ENCODE peak calls at places on chromosomes 5 and 9, in nine cellular contexts. J is cardiac muscle cell; N is GM23338; I is fibroblast of lung; Y is Karpas-422; M is RWPE1; Z is CD8-positive, alpha-beta T cell; P is PC-3; D is caudate nucleus. R is an unnamed sample.

GRCh38 chr9:126965541-126966428 is 51.2 kb downstream of the RALGPS1 start:
- DNase-seq in J (peak), N (peak), I (peak), Y (peak), M (peak), Z (peak), P (peak), D (no peak), R (peak)

GRCh38 chr5:118984602-118985001 is 3.7 kb downstream of the DTWD2 start:
- DNase-seq in J (peak), N (no peak), I (peak), Y (no peak), M (peak), Z (no peak), P (peak), D (no peak), R (no peak)

GRCh38 chr9:31272456-31273295 is 1111.8 kb upstream of the ACO1 start:
- DNase-seq in J (no peak), N (no peak), I (no peak), Y (no peak), M (peak), Z (no peak), P (peak), D (peak), R (peak)

GRCh38 chr5:180169246-180170110 is 39.5 kb downstream of the RASGEF1C start:
- DNase-seq in J (no peak), N (no peak), I (no peak), Y (no peak), M (no peak), Z (no peak), P (no peak), D (no peak), R (no peak)

GRCh38 chr5:14742427-14743010 is 78.0 kb downstream of the OTULIN start:
- DNase-seq in J (no peak), N (no peak), I (no peak), Y (no peak), M (no peak), Z (no peak), P (no peak), D (no peak), R (no peak)

GRCh38 chr9:134326754-134327526 is 685 bp downstream of the RXRA start:
- DNase-seq in J (peak), N (peak), I (peak), Y (no peak), M (peak), Z (no peak), P (peak), D (no peak), R (peak)

GRCh38 chr5:150778103-150778516 is 447 bp upstream of the SMIM3 start:
- DNase-seq in J (peak), N (peak), I (no peak), Y (no peak), M (no peak), Z (no peak), P (peak), D (no peak), R (peak)

GRCh38 chr5:56490971-56491468 is 257.9 kb upstream of the ANKRD55 start:
- DNase-seq in J (peak), N (no peak), I (no peak), Y (no peak), M (peak), Z (no peak), P (peak), D (no peak), R (no peak)

GRCh38 chr9:99185904-99186303 is 35.8 kb downstream of the ALG2 start:
- DNase-seq in J (no peak), N (no peak), I (no peak), Y (no peak), M (no peak), Z (no peak), P (no peak), D (no peak), R (no peak)

DNA sequence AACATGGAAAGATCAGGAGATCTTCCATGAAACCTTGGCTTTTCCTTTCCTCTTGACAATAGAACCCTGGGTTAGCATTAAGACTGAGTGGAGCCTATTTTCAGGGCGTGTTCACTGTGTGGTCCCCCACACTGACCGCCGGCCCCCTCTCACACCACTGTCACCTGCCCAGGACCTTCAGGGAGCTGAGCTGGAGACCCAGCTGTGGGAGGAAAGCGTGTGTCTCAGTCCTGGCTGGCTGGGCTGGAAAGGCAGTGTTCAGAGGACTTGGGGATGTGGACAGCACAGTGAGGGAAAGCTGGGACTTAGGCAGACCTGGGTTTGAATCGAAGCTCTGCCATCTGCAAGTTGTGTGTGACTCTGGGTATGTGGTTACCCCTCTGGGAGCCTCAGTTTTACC is 268.1 kb downstream of the NSG2 start:
- DNase-seq in J (no peak), N (no peak), I (no peak), Y (no peak), M (no peak), Z (peak), P (no peak), D (no peak), R (no peak)
- H3K27ac ChIP-seq in J (no peak), N (no peak), I (no peak), Y (no peak), M (no peak), Z (no peak), P (no peak), D (no peak), R (no peak)

GRCh38 chr5:4230531-4230904 is 634.9 kb downstream of the IRX1 start:
- DNase-seq in J (no peak), N (peak), I (no peak), Y (no peak), M (no peak), Z (no peak), P (no peak), D (peak), R (no peak)

GRCh38 chr5:4229414-4229813 is 633.8 kb downstream of the IRX1 start:
- DNase-seq in J (no peak), N (no peak), I (no peak), Y (no peak), M (no peak), Z (no peak), P (no peak), D (no peak), R (no peak)

GRCh38 chr5:4232084-4232483 is 636.5 kb downstream of the IRX1 start:
- DNase-seq in J (no peak), N (no peak), I (no peak), Y (no peak), M (no peak), Z (no peak), P (no peak), D (no peak), R (no peak)

GRCh38 chr5:4229866-4230265 is 634.2 kb downstream of the IRX1 start:
- DNase-seq in J (no peak), N (no peak), I (no peak), Y (no peak), M (no peak), Z (no peak), P (no peak), D (no peak), R (no peak)

DNA sequence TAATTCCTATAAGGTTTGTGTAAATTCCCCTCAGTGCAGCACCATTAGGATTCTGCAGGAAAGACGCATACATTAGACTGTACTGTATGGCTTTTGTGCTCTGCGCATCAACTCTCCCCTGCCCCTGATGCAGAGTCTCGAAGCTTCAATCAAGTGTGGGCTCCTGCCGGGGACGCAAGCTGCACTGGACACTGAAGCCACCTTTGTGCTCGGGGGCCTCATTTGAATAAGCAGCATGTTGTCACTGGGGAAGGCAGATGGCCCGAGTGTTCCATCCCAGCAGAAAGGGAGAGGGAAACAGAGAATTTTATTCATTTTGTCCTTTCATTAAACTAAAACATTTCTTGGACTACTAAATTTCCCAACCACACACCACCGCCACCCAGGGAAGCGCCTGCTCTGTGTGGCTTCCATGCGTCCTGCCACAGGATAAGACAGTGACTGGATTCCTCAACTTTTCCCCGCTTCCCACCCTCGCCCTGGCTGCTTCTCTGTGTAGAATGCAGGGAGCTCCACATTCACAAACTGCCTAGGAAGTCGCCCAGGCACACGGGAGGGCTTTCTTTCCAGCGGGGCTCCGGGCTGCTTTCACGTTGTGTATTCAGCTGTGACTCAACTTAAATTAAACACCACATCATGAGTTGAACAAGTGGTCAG is 635.4 kb downstream of the IRX1 start:
- DNase-seq in J (no peak), N (peak), I (no peak), Y (no peak), M (no peak), Z (no peak), P (no peak), D (peak), R (no peak)
- H3K27ac ChIP-seq in J (no peak), N (no peak), I (no peak), Y (no peak), M (no peak), Z (no peak), P (no peak), D (no peak), R (no peak)

DNA sequence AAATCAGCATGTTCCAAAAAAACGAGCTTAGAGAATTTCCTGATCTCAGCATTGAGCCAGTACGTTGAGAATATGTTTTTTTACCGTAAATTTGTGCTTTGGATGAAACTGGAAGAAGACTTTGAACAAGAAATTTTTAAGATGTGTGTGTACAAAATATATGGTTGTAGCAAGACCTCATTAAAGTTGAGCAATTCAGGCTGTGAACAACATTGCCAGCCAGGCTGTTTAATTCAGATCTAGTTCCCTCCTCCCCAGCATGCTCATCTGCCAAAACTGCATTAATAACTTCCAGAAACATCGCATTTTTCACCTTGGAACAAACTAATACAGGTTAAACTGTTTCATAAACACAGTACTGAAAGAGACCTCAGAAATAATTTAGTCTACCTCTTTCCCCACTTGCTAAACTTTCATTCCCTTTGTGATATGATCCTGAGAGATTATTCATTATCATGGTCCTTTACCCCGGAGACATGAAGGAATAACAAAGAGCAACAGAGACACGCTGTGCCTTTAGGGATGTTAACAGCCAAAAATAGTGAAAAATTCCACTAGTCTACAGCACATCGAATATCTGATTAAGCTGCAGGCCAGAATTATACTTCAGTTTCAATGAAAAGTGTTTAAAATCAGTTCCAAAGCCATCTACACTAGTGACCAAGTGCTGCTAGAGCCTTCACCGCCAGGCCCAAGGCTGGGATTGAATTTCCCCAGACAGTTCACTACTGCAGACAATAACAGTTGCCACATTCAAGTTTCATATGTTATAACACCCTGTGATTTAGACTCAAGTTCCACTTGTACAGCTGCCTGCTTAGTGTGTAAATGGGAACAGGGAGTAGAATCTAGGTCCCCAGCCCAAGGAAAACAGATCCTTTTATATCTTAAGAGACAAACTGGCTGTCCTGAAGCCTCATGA is 89.6 kb downstream of the EFNA5 start:
- DNase-seq in J (peak), N (no peak), I (peak), Y (no peak), M (no peak), Z (no peak), P (no peak), D (no peak), R (no peak)
- H3K27ac ChIP-seq in J (no peak), N (no peak), I (no peak), Y (no peak), M (no peak), Z (no peak), P (no peak), D (peak), R (no peak)

GRCh38 chr9:107868166-107868565 is 378.6 kb upstream of the KLF4 start:
- DNase-seq in J (no peak), N (no peak), I (no peak), Y (peak), M (no peak), Z (no peak), P (no peak), D (no peak), R (no peak)

GRCh38 chr9:107870927-107871720 is 381.6 kb upstream of the KLF4 start:
- DNase-seq in J (no peak), N (no peak), I (no peak), Y (no peak), M (no peak), Z (no peak), P (peak), D (no peak), R (no peak)

GRCh38 chr9:107872457-107873192 is 383.1 kb upstream of the KLF4 start:
- DNase-seq in J (no peak), N (peak), I (no peak), Y (no peak), M (no peak), Z (no peak), P (no peak), D (no peak), R (no peak)

GRCh38 chr9:107869111-107869510 is 379.5 kb upstream of the KLF4 start:
- DNase-seq in J (no peak), N (no peak), I (no peak), Y (no peak), M (no peak), Z (no peak), P (no peak), D (no peak), R (no peak)

GRCh38 chr9:107870221-107870620 is 380.7 kb upstream of the KLF4 start:
- DNase-seq in J (no peak), N (no peak), I (no peak), Y (no peak), M (no peak), Z (no peak), P (no peak), D (no peak), R (no peak)
- H3K27ac ChIP-seq in J (no peak), N (no peak), I (no peak), Y (no peak), M (no peak), Z (no peak), P (no peak), D (no peak), R (no peak)

GRCh38 chr9:89748831-89749499 is 144.2 kb downstream of the GADD45G start:
- DNase-seq in J (no peak), N (no peak), I (no peak), Y (no peak), M (no peak), Z (no peak), P (no peak), D (no peak), R (no peak)

GRCh38 chr9:89750117-89750551 is 145.3 kb downstream of the GADD45G start:
- DNase-seq in J (peak), N (peak), I (peak), Y (no peak), M (no peak), Z (no peak), P (no peak), D (peak), R (no peak)

GRCh38 chr9:89748020-89748670 is 143.3 kb downstream of the GADD45G start:
- DNase-seq in J (peak), N (no peak), I (peak), Y (no peak), M (no peak), Z (no peak), P (no peak), D (no peak), R (no peak)

GRCh38 chr9:89751081-89751855 is 146.5 kb downstream of the GADD45G start:
- DNase-seq in J (no peak), N (no peak), I (no peak), Y (no peak), M (no peak), Z (no peak), P (no peak), D (no peak), R (no peak)

GRCh38 chr9:89749500-89750116 is 144.8 kb downstream of the GADD45G start:
- DNase-seq in J (peak), N (no peak), I (peak), Y (no peak), M (no peak), Z (no peak), P (no peak), D (no peak), R (no peak)
- H3K27ac ChIP-seq in J (no peak), N (no peak), I (no peak), Y (no peak), M (no peak), Z (no peak), P (no peak), D (no peak), R (no peak)

DNA sequence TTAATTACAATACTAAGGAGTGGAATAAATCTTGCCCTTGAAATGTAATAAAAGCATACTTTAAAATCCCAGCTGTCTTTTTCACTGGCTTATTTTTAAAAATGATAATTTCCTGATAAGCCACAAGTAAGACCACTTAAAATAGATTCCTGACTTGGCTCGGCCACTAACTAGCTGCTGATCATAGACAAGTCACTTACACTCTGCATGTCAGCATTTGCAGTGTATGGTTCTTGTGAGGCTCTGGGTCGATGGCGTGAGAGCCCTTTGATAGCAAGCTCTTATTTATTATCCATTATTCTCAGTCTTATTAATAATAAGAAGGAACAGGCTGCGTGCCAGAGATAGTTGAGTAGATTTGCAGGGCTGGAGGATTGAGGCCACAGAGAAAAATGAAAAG is 110.7 kb upstream of the IL12B start:
- DNase-seq in J (no peak), N (no peak), I (no peak), Y (no peak), M (no peak), Z (no peak), P (no peak), D (no peak), R (no peak)
- H3K27ac ChIP-seq in J (peak), N (no peak), I (no peak), Y (no peak), M (no peak), Z (no peak), P (no peak), D (no peak), R (no peak)

GRCh38 chr5:34486808-34487201 is 169.3 kb upstream of the RAI14 start:
- DNase-seq in J (no peak), N (no peak), I (no peak), Y (no peak), M (no peak), Z (no peak), P (no peak), D (no peak), R (no peak)

GRCh38 chr5:34483442-34484033 is 172.6 kb upstream of the RAI14 start:
- DNase-seq in J (no peak), N (peak), I (no peak), Y (no peak), M (no peak), Z (no peak), P (no peak), D (no peak), R (no peak)

GRCh38 chr5:34484591-34485228 is 171.4 kb upstream of the RAI14 start:
- DNase-seq in J (no peak), N (no peak), I (no peak), Y (no peak), M (no peak), Z (no peak), P (peak), D (no peak), R (no peak)

GRCh38 chr5:34486160-34486765 is 169.9 kb upstream of the RAI14 start:
- DNase-seq in J (peak), N (peak), I (peak), Y (peak), M (peak), Z (peak), P (peak), D (peak), R (peak)

GRCh38 chr5:34484190-34484589 is 171.9 kb upstream of the RAI14 start:
- DNase-seq in J (no peak), N (no peak), I (no peak), Y (no peak), M (no peak), Z (no peak), P (no peak), D (no peak), R (no peak)
- H3K27ac ChIP-seq in J (no peak), N (no peak), I (no peak), Y (no peak), M (no peak), Z (no peak), P (peak), D (peak), R (no peak)

DNA sequence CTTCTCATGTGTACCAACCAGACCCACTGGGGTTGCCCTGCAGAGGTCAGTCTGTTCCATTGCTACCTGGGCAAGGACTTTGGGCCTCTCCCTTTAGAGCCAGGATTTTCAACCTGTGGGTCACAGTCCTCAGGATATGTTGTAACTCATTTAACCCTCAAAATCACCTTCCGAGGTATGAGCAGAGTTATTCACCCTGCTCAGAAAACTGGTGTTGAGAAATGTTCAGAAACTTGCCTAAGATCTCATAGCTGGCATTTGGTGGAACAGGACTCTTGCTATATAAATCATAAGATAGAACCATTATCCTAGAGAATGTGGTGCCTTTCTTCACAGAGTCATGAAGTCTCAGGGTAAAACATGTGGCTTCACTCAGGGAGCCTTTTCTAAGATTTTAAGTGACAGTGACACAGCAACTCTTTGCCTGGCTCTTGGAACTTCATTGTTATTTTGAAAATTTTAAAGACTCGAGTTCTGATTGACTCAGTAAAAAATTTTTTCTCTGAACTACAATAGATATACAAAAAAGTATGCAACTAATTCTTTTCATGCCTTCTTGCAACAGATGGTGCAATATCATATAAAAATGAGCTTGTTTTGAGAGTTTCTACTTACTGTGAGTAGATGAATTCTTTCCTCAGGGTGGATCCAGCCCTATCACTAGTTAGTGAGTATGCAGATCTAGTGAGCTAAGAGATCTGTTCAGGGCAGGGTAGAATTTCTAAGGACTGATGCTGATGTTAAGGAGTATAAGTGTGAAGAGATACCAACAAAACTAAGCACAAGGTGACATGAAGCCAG is 29.5 kb downstream of the CAST start:
- DNase-seq in J (peak), N (no peak), I (peak), Y (no peak), M (no peak), Z (no peak), P (no peak), D (no peak), R (no peak)
- H3K27ac ChIP-seq in J (no peak), N (no peak), I (peak), Y (no peak), M (no peak), Z (no peak), P (no peak), D (no peak), R (no peak)